ENCODE peak calls at places on chromosomes 6 and 20, in four cellular contexts. P, V, S and A are unnamed samples.

GRCh38 chr6:40256831-40257230 is 322.6 kb upstream of the MOCS1 start:
- DNase-seq in V (no peak), P (no peak), S (no peak), A (no peak)

GRCh38 chr20:6783752-6784725 is 16.6 kb downstream of the BMP2 start:
- DNase-seq in P (peak; percentile 41), S (no peak), V (no peak), A (no peak)

GRCh38 chr6:129730477-129731165 is 20.6 kb upstream of the ARHGAP18 start:
- DNase-seq in P (peak; percentile 56), S (no peak), V (no peak), A (no peak)

GRCh38 chr20:38842558-38842981 is 37.1 kb downstream of the PPP1R16B start:
- DNase-seq in V (peak; percentile 61), S (no peak), P (no peak), A (peak; percentile 95)

GRCh38 chr6:3825331-3825831 is 23.8 kb upstream of the FAM50B start:
- DNase-seq in V (no peak), S (no peak), P (peak; percentile 87), A (no peak)

GRCh38 chr20:47751449-47751848 is 33.8 kb downstream of the SULF2 start:
- DNase-seq in V (no peak), P (no peak), S (no peak), A (no peak)

GRCh38 chr20:41213150-41213820 is 75.9 kb downstream of the PLCG1 start:
- DNase-seq in P (peak; percentile 61), S (no peak), V (no peak), A (no peak)

GRCh38 chr6:52500268-52501129 is 76.4 kb downstream of the TRAM2 start:
- DNase-seq in S (no peak), P (no peak), V (no peak), A (no peak)

GRCh38 chr6:148611213-148611612 is 135.6 kb upstream of the UST start:
- DNase-seq in S (no peak), V (no peak), P (peak; percentile 79), A (no peak)

GRCh38 chr20:35048739-35049138 is 43.9 kb downstream of the TRPC4AP start:
- DNase-seq in S (no peak), P (no peak), V (no peak), A (no peak)

GRCh38 chr20:43904195-43904594 is 10.5 kb upstream of the TOX2 start:
- DNase-seq in S (no peak), V (no peak), P (peak; percentile 49), A (no peak)

GRCh38 chr6:13590574-13591153 is 16.3 kb downstream of the SIRT5 start:
- DNase-seq in P (no peak), S (no peak), V (no peak), A (no peak)

GRCh38 chr6:98560418-98560817 is 274.0 kb upstream of the POU3F2 start:
- DNase-seq in S (no peak), P (no peak), V (no peak), A (no peak)